ENCODE peak calls at places on chromosomes 7 and 10, in six cellular contexts. B, R, X, M, L and Y are unnamed samples.

GRCh38 chr7:22647451-22648257 is 79.3 kb upstream of the IL6 start:
- DNase-seq in X (no peak), L (no peak), R (no peak), B (no peak), M (no peak), Y (no peak)

GRCh38 chr10:66162560-66163143 is 763.2 kb upstream of the LRRTM3 start:
- DNase-seq in B (no peak), X (no peak), R (no peak), M (no peak), L (no peak), Y (no peak)

GRCh38 chr10:84118395-84119006 is 20.8 kb upstream of the GHITM start:
- DNase-seq in B (no peak), X (peak; percentile 65), M (no peak), L (no peak), R (no peak), Y (no peak)

GRCh38 chr7:2537981-2538851 is 17.1 kb downstream of the BRAT1 start:
- DNase-seq in X (no peak), M (no peak), L (peak; percentile 75), R (no peak), B (no peak), Y (no peak)

GRCh38 chr7:131103997-131104396 is 223.7 kb upstream of the MKLN1 start:
- DNase-seq in X (no peak), R (no peak), M (no peak), L (no peak), B (no peak), Y (no peak)

GRCh38 chr7:95794917-95795515 is 22.7 kb downstream of the DYNC1I1 start:
- DNase-seq in M (no peak), L (no peak), R (no peak), B (no peak), X (peak; percentile 58), Y (no peak)

GRCh38 chr10:31320598-31321211 is 1.7 kb downstream of the ZEB1 start:
- DNase-seq in X (peak; percentile 54), R (no peak), L (peak; percentile 85), B (peak; percentile 63), M (peak; percentile 46), Y (no peak)

GRCh38 chr7:157692156-157693011 is 355.6 kb downstream of the DNAJB6 start:
- DNase-seq in M (no peak), R (no peak), L (peak; percentile 65), B (no peak), X (no peak), Y (no peak)

GRCh38 chr10:58573144-58573543 is 60.5 kb downstream of the BICC1 start:
- DNase-seq in M (no peak), R (no peak), X (no peak), L (no peak), B (no peak), Y (no peak)

GRCh38 chr10:57593983-57594573 is 673.6 kb downstream of the IPMK start:
- DNase-seq in R (no peak), B (no peak), X (no peak), M (no peak), L (no peak), Y (no peak)

GRCh38 chr10:3094565-3095168 is 27.3 kb downstream of the PFKP start:
- DNase-seq in L (no peak), B (no peak), X (no peak), R (no peak), M (no peak), Y (no peak)

GRCh38 chr10:47354162-47354561 is 6.0 kb downstream of the RBP3 start:
- DNase-seq in L (no peak), B (no peak), M (no peak), X (peak; percentile 45), R (no peak), Y (no peak)

GRCh38 chr10:62638062-62638477 is 166.4 kb upstream of the ADO start:
- DNase-seq in L (no peak), R (no peak), M (no peak), B (peak; percentile 27), X (no peak), Y (no peak)

GRCh38 chr10:92342801-92343200 is 51.8 kb downstream of the MARCHF5 start:
- DNase-seq in L (no peak), R (no peak), X (no peak), M (no peak), B (no peak), Y (no peak)

GRCh38 chr7:110921478-110922210 is 169.3 kb upstream of the LRRN3 start:
- DNase-seq in M (no peak), L (no peak), X (no peak), B (no peak), R (no peak), Y (no peak)

GRCh38 chr10:111199587-111199986 is 122.8 kb downstream of the ADRA2A start:
- DNase-seq in R (no peak), L (no peak), B (no peak), M (no peak), X (no peak), Y (no peak)

GRCh38 chr7:124590814-124591213 is 174.8 kb downstream of the GPR37 start:
- DNase-seq in X (no peak), B (no peak), R (no peak), L (no peak), M (no peak), Y (no peak)

GRCh38 chr10:102610499-102610898 is 33.8 kb upstream of the TRIM8 start:
- DNase-seq in M (no peak), X (no peak), L (no peak), B (no peak), R (no peak), Y (no peak)

GRCh38 chr7:22666732-22667131 is 60.3 kb upstream of the IL6 start:
- DNase-seq in L (no peak), R (no peak), M (no peak), X (no peak), B (no peak), Y (no peak)

GRCh38 chr7:116730097-116731018 is 58.4 kb downstream of the MET start:
- DNase-seq in R (no peak), X (peak; percentile 31), M (no peak), L (no peak), B (no peak), Y (no peak)

GRCh38 chr7:995571-995970 is 12.6 kb downstream of the CYP2W1 start:
- DNase-seq in M (no peak), R (no peak), X (no peak), B (no peak), L (no peak), Y (no peak)

GRCh38 chr10:3783721-3784432 is 1.1 kb downstream of the KLF6 start:
- DNase-seq in L (no peak), X (peak; percentile 84), B (peak; percentile 69), M (peak; percentile 87), R (peak; percentile 84), Y (no peak)

GRCh38 chr7:31957090-31957720 is 113.0 kb downstream of the PDE1C start:
- DNase-seq in B (no peak), R (no peak), L (no peak), M (no peak), X (peak; percentile 77), Y (no peak)

GRCh38 chr10:114359953-114360345 is 44.4 kb downstream of the AFAP1L2 start:
- DNase-seq in R (no peak), B (no peak), X (no peak), L (no peak), M (no peak), Y (no peak)

GRCh38 chr7:30168800-30169584 is 34.2 kb downstream of the MTURN start:
- DNase-seq in X (peak; percentile 42), R (no peak), B (peak; percentile 37), M (no peak), L (no peak), Y (no peak)

GRCh38 chr10:77732213-77733003 is 94.8 kb upstream of the KCNMA1 start:
- DNase-seq in X (no peak), M (no peak), B (no peak), L (no peak), R (no peak), Y (no peak)

GRCh38 chr10:12243860-12244620 is 48.1 kb downstream of the CDC123 start:
- DNase-seq in X (no peak), M (no peak), B (no peak), R (peak; percentile 27), L (peak; percentile 85), Y (no peak)

GRCh38 chr7:122893486-122893885 is 7.2 kb upstream of the CADPS2 start:
- DNase-seq in R (no peak), B (no peak), L (no peak), M (no peak), X (no peak), Y (no peak)
- TF ChIP-seq CTCF in R (no peak), B (no peak), L (no peak), M (no peak), X (no peak), Y (no peak)

GRCh38 chr10:33254556-33255160 is 79.8 kb downstream of the NRP1 start:
- DNase-seq in M (no peak), L (no peak), B (no peak), X (no peak), R (no peak), Y (no peak)

GRCh38 chr10:33249659-33250058 is 84.8 kb downstream of the NRP1 start:
- DNase-seq in R (no peak), B (no peak), M (no peak), X (no peak), L (no peak), Y (no peak)

GRCh38 chr10:33252324-33252723 is 82.1 kb downstream of the NRP1 start:
- DNase-seq in B (no peak), M (no peak), X (no peak), L (no peak), R (no peak), Y (no peak)

GRCh38 chr10:33252794-33253203 is 81.7 kb downstream of the NRP1 start:
- DNase-seq in L (no peak), M (no peak), B (no peak), X (peak; percentile 66), R (no peak), Y (no peak)

GRCh38 chr10:33253411-33253810 is 81.1 kb downstream of the NRP1 start:
- DNase-seq in X (no peak), M (no peak), R (no peak), L (no peak), B (no peak), Y (no peak)
- H3K4me3 ChIP-seq in X (no peak overlapping the region), M (no peak overlapping the region), R (no peak overlapping the region), L (no peak overlapping the region), B (no peak overlapping the region), Y (no peak overlapping the region)

DNA sequence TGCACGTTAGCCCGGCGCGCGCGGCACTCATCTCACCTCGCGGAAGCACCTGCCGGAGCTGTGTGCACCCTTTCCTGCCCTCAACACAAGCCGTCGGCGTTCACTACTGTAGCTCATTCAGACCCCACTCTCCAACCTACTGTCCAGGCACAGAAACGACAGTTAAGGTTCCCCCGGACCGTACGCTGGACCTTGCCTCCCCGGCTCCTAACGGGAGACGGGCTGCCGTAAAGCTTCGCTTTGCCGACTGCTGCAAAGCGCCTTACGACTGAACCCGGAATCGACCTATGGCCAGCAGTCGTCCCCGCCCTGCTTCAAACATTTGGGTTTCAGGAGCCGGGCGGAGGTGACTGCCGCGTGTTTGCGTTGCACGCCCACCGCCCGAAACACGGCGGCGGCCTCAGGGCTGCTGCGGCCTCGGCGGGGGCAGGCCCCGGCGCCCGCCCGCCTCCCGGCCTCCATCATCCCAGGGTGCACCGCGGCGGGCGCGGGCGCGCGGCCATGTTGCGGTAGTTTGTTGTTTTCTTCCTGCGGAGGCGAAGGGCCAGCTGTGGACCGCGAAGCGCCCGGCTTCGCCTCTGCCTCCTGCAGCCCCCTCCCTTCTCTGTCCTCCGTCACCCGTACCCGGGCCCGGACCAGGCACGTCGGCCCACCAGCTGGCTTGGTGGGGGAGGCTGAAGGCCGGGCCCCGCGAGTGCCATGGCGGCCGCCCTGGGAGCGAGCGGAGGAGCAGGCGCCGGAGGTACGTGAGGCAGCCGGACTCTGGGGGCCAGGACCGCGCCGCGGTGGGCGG is at the start of gene RBM33:
- DNase-seq in R (peak; percentile 61), B (peak; percentile 72), M (peak; percentile 70), L (peak; percentile 95), X (peak; percentile 93), Y (peak; percentile 14)
- TF ChIP-seq POLR2A in R (peak; percentile 11), B (peak; percentile 47), M (peak; percentile 48), L (no peak), X (peak; percentile 91), Y (no peak)

GRCh38 chr10:97539523-97540200 is 32.9 kb upstream of the ANKRD2 start:
- DNase-seq in B (peak; percentile 75), L (peak; percentile 59), R (no peak), M (no peak), X (no peak), Y (no peak)
- TF ChIP-seq CTCF in B (no peak), L (no peak), R (no peak), M (no peak), X (no peak), Y (no peak)